ENCODE peak calls at places on chromosomes 3 and 15, in seven cellular contexts. R is CD8-positive, alpha-beta memory T cell; X is heart left ventricle; C is tibial nerve; S is uterus; M is lung; W is GM23248. Q is an unnamed sample.
A peak's percentile ranks its signal among the peaks of the same experiment; 100 is the strongest.

GRCh38 chr3:154060606-154061380 is 60.4 kb upstream of the ARHGEF26 start:
- DNase-seq in R (no peak), X (no peak), C (no peak), S (no peak), M (no peak), W (peak; percentile 83), Q (no peak)

GRCh38 chr3:9301798-9302197 is 52.4 kb upstream of the SRGAP3 start:
- DNase-seq in R (no peak), X (no peak), C (no peak), S (no peak), M (no peak), W (no peak), Q (no peak)

GRCh38 chr3:56467108-56467507 is 1.2 kb downstream of the ERC2 start:
- DNase-seq in R (no peak), X (peak; percentile 74), C (no peak), S (peak; percentile 28), M (peak; percentile 90), W (no peak), Q (peak; percentile 92)

GRCh38 chr3:134917631-134918030 is 122.6 kb downstream of the EPHB1 start:
- DNase-seq in R (no peak), X (no peak), C (no peak), S (no peak), M (no peak), W (peak; percentile 26), Q (no peak)

GRCh38 chr15:39704235-39704634 is 78.4 kb downstream of the FSIP1 start:
- DNase-seq in R (no peak), X (no peak), C (no peak), S (no peak), M (no peak), W (no peak), Q (no peak)

GRCh38 chr3:11563159-11563558 is 80.6 kb downstream of the VGLL4 start:
- DNase-seq in R (no peak), X (no peak), C (no peak), S (no peak), M (no peak), W (no peak), Q (no peak)

GRCh38 chr15:59306520-59307163 is 66.0 kb downstream of the MYO1E start:
- DNase-seq in R (no peak), X (no peak), C (no peak), S (no peak), M (no peak), W (peak; percentile 98), Q (no peak)

GRCh38 chr3:136255672-136256406 is 5.7 kb downstream of the PCCB start:
- DNase-seq in R (no peak), X (no peak), C (no peak), S (no peak), M (no peak), W (no peak), Q (no peak)

GRCh38 chr15:99404454-99404853 is 153.2 kb downstream of the LRRC28 start:
- DNase-seq in R (no peak), X (no peak), C (no peak), S (no peak), M (no peak), W (no peak), Q (no peak)

GRCh38 chr3:107366766-107367165 is 10.5 kb upstream of the CCDC54 start:
- DNase-seq in R (no peak), X (no peak), C (no peak), S (no peak), M (no peak), W (no peak), Q (no peak)

GRCh38 chr3:138082085-138082991 is 33.1 kb downstream of the DZIP1L start:
- DNase-seq in R (peak; percentile 14), X (no peak), C (no peak), S (peak; percentile 55), M (no peak), W (peak; percentile 93), Q (no peak)

DNA sequence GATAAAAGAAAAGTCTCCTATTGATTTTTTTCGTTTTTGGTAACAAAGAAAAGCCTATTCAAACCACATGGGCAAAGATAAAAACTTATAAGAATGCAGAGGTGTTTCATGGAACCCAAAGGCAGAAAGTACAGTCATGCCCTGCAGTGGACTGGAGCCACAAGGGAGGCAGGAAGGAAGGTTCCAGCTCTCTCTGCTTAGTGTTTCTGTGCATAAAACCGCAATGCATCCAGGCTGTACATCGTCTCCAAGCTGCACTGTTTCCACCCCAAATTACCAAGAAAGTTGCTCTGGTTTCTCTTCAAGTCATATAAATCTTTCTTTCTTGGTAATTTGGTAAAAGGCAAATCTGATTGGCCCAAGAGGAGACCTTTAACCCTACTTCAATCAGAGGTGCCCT is 15.8 kb downstream of the TRAT1 start:
- DNase-seq in R (no peak), X (no peak), C (no peak), S (no peak), M (no peak), W (no peak), Q (no peak)
- H3K4me3 ChIP-seq in R (peak overlapping the region; percentile 29), X (no peak overlapping the region), C (no peak overlapping the region), S (no peak overlapping the region), M (no peak overlapping the region), W (no peak overlapping the region), Q (no peak overlapping the region)

GRCh38 chr3:123692041-123692440 is 107.2 kb upstream of the HACD2 start:
- DNase-seq in R (no peak), X (no peak), C (no peak), S (no peak), M (no peak), W (peak; percentile 49), Q (no peak)
- H3K27ac ChIP-seq in R (no peak overlapping the region), X (peak overlapping the region; percentile 23), C (peak overlapping the region; percentile 66), S (peak overlapping the region; percentile 96), M (peak overlapping the region; percentile 82), W (no peak overlapping the region), Q (peak overlapping the region; percentile 24)

GRCh38 chr15:96345560-96346389 is 15.3 kb downstream of the NR2F2 start:
- DNase-seq in R (no peak), X (peak; percentile 83), C (peak; percentile 87), S (peak; percentile 86), M (peak; percentile 68), W (peak; percentile 88), Q (peak; percentile 62)
- H3K4me3 ChIP-seq in R (no peak overlapping the region), X (peak overlapping the region; percentile 86), C (peak overlapping the region; percentile 74), S (peak overlapping the region; percentile 90), M (peak overlapping the region; percentile 28), W (peak overlapping the region; percentile 69), Q (no peak overlapping the region)

GRCh38 chr15:78934063-78935023 is 10.5 kb downstream of the CTSH start:
- DNase-seq in R (no peak), X (peak; percentile 47), C (no peak), S (no peak), M (no peak), W (peak; percentile 37), Q (no peak)

GRCh38 chr15:78943692-78944091 is 1.2 kb downstream of the CTSH start:
- DNase-seq in R (no peak), X (no peak), C (no peak), S (no peak), M (no peak), W (no peak), Q (no peak)

GRCh38 chr15:78942741-78943140 is 2.1 kb downstream of the CTSH start:
- DNase-seq in R (no peak), X (no peak), C (no peak), S (no peak), M (no peak), W (no peak), Q (no peak)

GRCh38 chr15:78937132-78937739 is 7.6 kb downstream of the CTSH start:
- DNase-seq in R (no peak), X (peak; percentile 77), C (no peak), S (peak; percentile 32), M (no peak), W (no peak), Q (no peak)

GRCh38 chr15:78938608-78939488 is 6.0 kb downstream of the CTSH start:
- DNase-seq in R (peak; percentile 22), X (no peak), C (no peak), S (no peak), M (no peak), W (no peak), Q (no peak)
- H3K27ac ChIP-seq in R (no peak overlapping the region), X (peak overlapping the region; percentile 80), C (peak overlapping the region; percentile 80), S (peak overlapping the region; percentile 26), M (peak overlapping the region; percentile 77), W (no peak overlapping the region), Q (no peak overlapping the region)

DNA sequence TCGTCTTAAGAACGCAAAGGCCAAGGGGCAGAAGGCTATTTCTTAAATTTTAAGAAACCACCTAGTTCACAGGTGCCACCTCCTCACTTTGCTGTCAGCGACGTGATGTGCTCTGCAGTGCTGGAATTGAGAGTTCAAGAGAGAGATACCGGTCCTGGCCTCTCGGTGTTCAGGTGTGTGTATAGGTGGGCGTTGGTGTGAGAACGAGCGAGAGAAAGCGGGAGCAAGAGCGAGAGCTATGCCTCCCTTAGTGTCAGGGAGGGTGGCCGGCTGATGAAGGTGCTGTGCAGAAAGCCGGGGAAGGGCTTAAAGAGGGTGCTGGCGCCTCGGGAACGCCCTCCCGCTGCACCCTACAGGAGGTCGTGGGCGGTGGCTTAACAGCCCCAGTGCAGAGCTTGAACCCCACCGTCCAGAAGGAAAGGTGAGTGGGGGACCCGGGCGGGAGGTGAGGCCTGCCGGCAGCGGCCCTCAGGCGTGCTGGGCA is 247.1 kb upstream of the TOPAZ1 start:
- DNase-seq in R (no peak), X (no peak), C (no peak), S (no peak), M (no peak), W (no peak), Q (no peak)
- H3K4me3 ChIP-seq in R (no peak overlapping the region), X (peak overlapping the region; percentile 5), C (peak overlapping the region; percentile 38), S (no peak overlapping the region), M (no peak overlapping the region), W (peak overlapping the region; percentile 64), Q (no peak overlapping the region)

DNA sequence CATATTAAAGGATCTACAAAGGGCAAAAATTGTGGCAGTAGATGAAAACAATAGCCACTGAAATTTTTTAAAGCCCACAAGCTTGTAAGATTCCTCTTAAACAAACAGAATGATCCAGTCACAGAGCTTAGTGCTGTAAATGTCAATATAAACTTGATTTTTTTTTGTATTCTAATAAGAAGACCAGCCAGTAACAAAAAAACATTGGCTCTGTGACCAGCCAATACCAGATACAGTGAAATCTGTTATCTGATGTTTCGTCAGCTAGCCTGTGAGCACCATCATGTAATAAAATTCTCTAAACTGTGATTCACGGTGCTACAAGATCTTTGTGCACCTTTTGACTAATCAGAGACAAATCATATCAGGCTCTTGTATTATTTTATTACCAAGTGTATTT is 72.2 kb downstream of the FILIP1L start:
- DNase-seq in R (no peak), X (no peak), C (no peak), S (peak; percentile 48), M (no peak), W (peak; percentile 91), Q (no peak)
- H3K27ac ChIP-seq in R (no peak overlapping the region), X (peak overlapping the region; percentile 81), C (peak overlapping the region; percentile 84), S (peak overlapping the region; percentile 96), M (no peak overlapping the region), W (peak overlapping the region; percentile 96), Q (peak overlapping the region; percentile 76)

DNA sequence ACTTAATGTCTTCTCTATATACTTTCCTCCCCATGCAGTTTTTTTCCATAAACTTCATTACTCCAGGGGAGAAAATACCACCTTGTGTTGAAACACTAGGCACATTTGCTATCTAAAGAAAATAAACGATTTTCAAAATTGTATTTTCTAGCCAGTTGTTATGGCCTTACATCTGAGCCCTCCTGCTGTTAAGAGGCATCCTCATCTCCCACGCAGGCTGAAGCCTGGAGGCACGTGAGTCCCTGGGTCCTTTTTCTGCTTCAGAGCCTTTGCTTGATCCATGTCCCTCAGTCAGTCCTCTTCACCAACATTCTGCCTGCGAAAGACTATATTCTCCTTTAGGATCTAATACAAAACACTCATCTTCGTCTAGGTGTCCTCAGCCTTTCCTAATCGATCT is 479.6 kb upstream of the ZNF717 start:
- DNase-seq in R (no peak), X (no peak), C (no peak), S (no peak), M (no peak), W (no peak), Q (no peak)
- H3K4me3 ChIP-seq in R (no peak overlapping the region), X (no peak overlapping the region), C (no peak overlapping the region), S (no peak overlapping the region), M (no peak overlapping the region), W (no peak overlapping the region), Q (no peak overlapping the region)

GRCh38 chr15:67091073-67091965 is 25.9 kb downstream of the SMAD3 start:
- DNase-seq in R (peak; percentile 76), X (peak; percentile 83), C (no peak), S (peak; percentile 80), M (peak; percentile 46), W (peak; percentile 60), Q (peak; percentile 62)
- H3K27ac ChIP-seq in R (peak overlapping the region; percentile 72), X (peak overlapping the region; percentile 62), C (peak overlapping the region; percentile 53), S (peak overlapping the region; percentile 54), M (peak overlapping the region; percentile 27), W (peak overlapping the region; percentile 40), Q (peak overlapping the region; percentile 61)

Q was measured in body of pancreas.